ENCODE peak calls at places on chromosome 10, in four cellular contexts. H is mucosa of descending colon; S is naive thymus-derived CD4-positive, alpha-beta T cell; P is CD8-positive, alpha-beta T cell. U is an unnamed sample. For H3K4me1, the result is how much of the 10 kb centered on the place peaks cover.

GRCh38 chr10:84935772-84936171 is 607.4 kb downstream of the CCSER2 start:
- DNase-seq in H (no peak), S (no peak), P (no peak), U (no peak)

GRCh38 chr10:71747808-71748523 is 25.4 kb downstream of the VSIR start:
- DNase-seq in H (peak), S (no peak), P (no peak), U (peak)

GRCh38 chr10:93463723-93464511 is 18.2 kb downstream of the MYOF start:
- DNase-seq in H (no peak), S (no peak), P (no peak), U (peak)

GRCh38 chr10:28686835-28687682 is 9.7 kb downstream of the BAMBI start:
- DNase-seq in H (no peak), S (no peak), P (no peak), U (no peak)

GRCh38 chr10:58674260-58674659 is 161.6 kb downstream of the BICC1 start:
- DNase-seq in H (no peak), S (no peak), P (no peak), U (no peak)

GRCh38 chr10:84534168-84534567 is 205.8 kb downstream of the CCSER2 start:
- DNase-seq in H (no peak), S (no peak), P (no peak), U (no peak)

GRCh38 chr10:6211341-6212265 is 8.9 kb downstream of the PFKFB3 start:
- DNase-seq in H (no peak), S (no peak), P (no peak), U (peak)

GRCh38 chr10:63166742-63167258 is 33.7 kb downstream of the NRBF2 start:
- DNase-seq in H (no peak), S (peak), P (no peak), U (no peak)

GRCh38 chr10:132696728-132697567 is 89.0 kb downstream of the NKX6-2 start:
- DNase-seq in H (peak), S (no peak), P (no peak), U (no peak)

GRCh38 chr10:79275105-79275430 is 72.2 kb upstream of the PPIF start:
- DNase-seq in H (no peak), S (no peak), P (no peak), U (no peak)
- H3K4me1 ChIP-seq in H (under half), S (under half), P (under half), U (under half)

GRCh38 chr10:3780056-3780765 is 4.8 kb downstream of the KLF6 start:
- DNase-seq in H (no peak), S (no peak), P (no peak), U (no peak)
- H3K4me1 ChIP-seq in H (half or more), S (half or more), P (half or more), U (under half)

DNA sequence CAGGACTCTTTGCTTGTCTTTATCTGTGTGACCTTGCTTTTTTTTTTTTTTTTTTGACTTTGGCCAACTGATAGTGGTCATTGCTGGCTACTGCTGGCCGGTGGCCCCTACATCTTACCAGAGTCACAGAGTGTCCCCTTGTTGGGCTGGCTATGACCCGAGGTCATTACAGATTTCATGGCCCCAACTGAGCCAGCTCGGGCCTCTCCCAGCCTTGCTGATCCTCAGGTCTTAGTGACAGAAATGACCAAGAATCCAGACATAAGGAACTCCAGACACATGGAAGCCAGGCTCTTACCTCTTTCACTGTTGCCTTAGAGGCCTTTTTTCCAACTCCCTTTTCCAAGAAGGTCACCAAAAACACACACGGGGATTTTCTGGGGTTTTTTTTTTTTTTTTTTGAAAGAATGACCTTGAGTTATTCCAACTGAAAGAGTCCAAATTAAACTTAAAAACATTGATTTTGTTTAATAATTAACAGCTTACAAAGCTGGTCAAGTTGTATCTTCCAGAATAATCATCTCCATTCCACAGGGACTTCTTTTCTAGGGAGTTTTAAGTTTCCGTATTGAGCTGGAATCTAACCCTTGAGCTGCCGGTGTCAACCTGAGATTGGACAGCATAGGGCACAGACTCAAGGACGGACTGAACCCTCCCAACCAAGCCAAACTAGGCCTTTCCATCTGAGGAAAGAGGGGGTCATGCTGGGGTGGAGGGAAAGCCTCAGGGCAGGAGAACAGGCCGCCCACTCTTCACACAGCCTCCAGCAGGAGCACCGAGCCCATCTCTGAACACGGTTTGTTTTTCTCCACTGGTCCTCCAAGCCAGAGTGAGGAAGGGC is 43.8 kb downstream of the PIK3AP1 start:
- DNase-seq in H (no peak), S (no peak), P (no peak), U (no peak)
- H3K4me1 ChIP-seq in H (under half), S (under half), P (under half), U (under half)

DNA sequence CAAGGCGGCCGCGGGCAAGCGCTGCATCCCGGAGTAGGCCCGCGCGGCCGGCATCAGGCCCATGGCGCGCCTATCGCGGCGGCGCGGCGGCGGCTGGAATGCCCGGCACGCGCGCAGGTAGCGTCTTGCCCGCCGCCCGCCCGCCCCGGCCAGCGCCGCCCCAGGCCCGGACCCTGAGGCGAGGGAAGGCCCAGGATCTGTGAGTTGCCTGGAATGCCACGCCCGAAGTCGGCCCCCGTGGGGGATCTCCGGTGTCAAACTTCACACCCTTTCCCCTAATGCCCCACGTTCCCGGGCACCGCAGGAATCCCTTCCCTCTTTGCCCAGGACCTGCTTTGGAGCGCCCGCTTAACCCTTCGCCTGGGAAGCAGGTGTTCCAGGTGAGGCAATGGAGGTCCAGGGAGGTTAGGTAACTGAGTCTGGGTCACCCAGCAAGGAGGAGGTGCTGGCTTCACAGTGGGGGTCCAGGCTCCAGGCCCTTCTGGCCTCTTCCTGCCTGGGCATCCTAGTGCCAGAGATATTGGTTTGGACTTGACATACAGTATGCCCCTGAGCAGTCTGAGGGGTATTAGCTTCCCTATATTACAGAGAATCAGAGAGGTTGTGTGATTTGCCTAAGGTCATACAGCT is 138.1 kb downstream of the ARHGAP22 start:
- DNase-seq in H (no peak), S (no peak), P (no peak), U (no peak)
- H3K4me1 ChIP-seq in H (under half), S (under half), P (under half), U (under half)

GRCh38 chr10:11153245-11153644 is 135.6 kb downstream of the CELF2 start:
- DNase-seq in H (no peak), S (no peak), P (no peak), U (no peak)
- H3K4me1 ChIP-seq in H (under half), S (under half), P (half or more), U (under half)

U was measured in right cardiac atrium.